ENCODE peak calls at places on chromosome 20, in four cellular contexts. C, J, Z and R are unnamed samples.

GRCh38 chr20:37989601-37990001 is 43.7 kb downstream of the TTI1 start:
- DNase-seq in C (no peak), J (peak), Z (no peak), R (no peak)

GRCh38 chr20:62201173-62202082 is 18.6 kb downstream of the MTG2 start:
- DNase-seq in C (no peak), J (no peak), Z (no peak), R (peak)

GRCh38 chr20:40617594-40617993 is 71.4 kb downstream of the MAFB start:
- DNase-seq in C (no peak), J (no peak), Z (no peak), R (no peak)

GRCh38 chr20:47701612-47702011 is 83.7 kb downstream of the SULF2 start:
- DNase-seq in C (peak), J (no peak), Z (no peak), R (no peak)

GRCh38 chr20:15882553-15882952 is 690.7 kb downstream of the KIF16B start:
- DNase-seq in C (no peak), J (no peak), Z (no peak), R (no peak)

GRCh38 chr20:19560876-19561480 is 197.1 kb upstream of the RIN2 start:
- DNase-seq in C (no peak), J (no peak), Z (no peak), R (no peak)

GRCh38 chr20:44018684-44019637 is 104.3 kb downstream of the TOX2 start:
- DNase-seq in C (peak), J (no peak), Z (no peak), R (no peak)

GRCh38 chr20:2747676-2748235 is 52.7 kb downstream of the CPXM1 start:
- DNase-seq in C (no peak), J (no peak), Z (no peak), R (no peak)

GRCh38 chr20:20604357-20604756 is 108.1 kb downstream of the RALGAPA2 start:
- DNase-seq in C (no peak), J (no peak), Z (no peak), R (no peak)

GRCh38 chr20:59958123-59958522 is at the start of gene CDH26:
- DNase-seq in C (no peak), J (no peak), Z (no peak), R (no peak)

GRCh38 chr20:50215101-50215500 is 24.5 kb downstream of the CEBPB start:
- DNase-seq in C (peak), J (no peak), Z (no peak), R (no peak)

GRCh38 chr20:32356935-32357868 is 929 bp upstream of the ASXL1 start:
- DNase-seq in C (peak), J (peak), Z (no peak), R (no peak)

GRCh38 chr20:24470782-24471582 is 1.6 kb downstream of the SYNDIG1 start:
- DNase-seq in C (no peak), J (no peak), Z (no peak), R (no peak)

GRCh38 chr20:24472426-24472825 is 3.0 kb downstream of the SYNDIG1 start:
- DNase-seq in C (no peak), J (no peak), Z (no peak), R (no peak)

GRCh38 chr20:24468401-24469115 is 871 bp upstream of the SYNDIG1 start:
- DNase-seq in C (peak), J (no peak), Z (no peak), R (no peak)

GRCh38 chr20:24470031-24470781 is 777 bp downstream of the SYNDIG1 start:
- DNase-seq in C (peak), J (no peak), Z (no peak), R (no peak)

GRCh38 chr20:24469116-24470030 is at the start of gene SYNDIG1:
- DNase-seq in C (peak), J (no peak), Z (no peak), R (no peak)
- H3K4me3 ChIP-seq in C (no peak), J (no peak), Z (no peak), R (no peak)

DNA sequence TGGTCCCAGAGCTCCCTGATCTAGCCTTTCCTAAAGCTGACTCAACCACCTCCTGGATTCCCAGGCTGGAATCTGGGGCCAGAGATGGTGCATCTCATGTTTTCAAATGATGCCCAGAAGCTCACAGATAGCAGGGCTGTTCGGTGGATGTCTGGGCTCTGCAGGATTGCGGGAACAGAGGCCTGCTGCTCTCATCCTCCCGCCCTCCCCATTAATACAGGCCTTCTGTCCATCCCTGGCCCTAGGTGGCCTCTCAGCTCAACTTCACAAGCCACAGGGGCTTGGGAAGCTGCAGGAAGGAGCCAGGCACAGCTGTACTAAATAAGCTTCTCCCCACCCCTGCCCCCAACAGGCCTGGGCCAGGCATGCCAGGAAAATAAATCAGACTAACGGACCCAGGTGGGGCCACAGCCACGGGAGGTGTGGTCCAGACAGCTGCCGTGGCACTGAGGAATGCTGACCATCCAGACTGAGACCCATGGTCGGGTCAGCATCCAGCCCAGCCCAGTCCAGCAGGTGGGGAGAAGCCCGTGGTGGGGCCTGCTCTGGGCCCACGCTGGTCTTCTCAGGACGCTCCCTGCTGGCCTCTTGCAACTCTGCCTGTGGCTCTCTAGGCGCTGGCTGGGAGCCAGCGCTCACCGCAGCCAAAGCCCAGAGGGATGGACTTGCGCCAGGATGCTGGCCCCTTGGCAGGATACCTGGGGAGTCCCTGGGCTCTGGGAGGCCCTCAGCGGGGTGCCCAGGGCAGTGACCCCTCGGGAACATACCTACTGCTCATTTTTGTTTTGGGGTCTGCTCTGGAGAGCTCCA is 8.5 kb upstream of the YTHDF1 start:
- DNase-seq in C (peak), J (no peak), Z (no peak), R (no peak)
- TF ChIP-seq CTCF in C (no peak), J (no peak), Z (peak), R (no peak)

GRCh38 chr20:58822748-58823730 is 27.7 kb downstream of the GNAS-AS1 start:
- DNase-seq in C (no peak), J (no peak), Z (no peak), R (no peak)

GRCh38 chr20:58824843-58825242 is 25.9 kb downstream of the GNAS-AS1 start:
- DNase-seq in C (no peak), J (no peak), Z (no peak), R (no peak)

GRCh38 chr20:58825450-58825849 is 25.3 kb downstream of the GNAS-AS1 start:
- DNase-seq in C (no peak), J (no peak), Z (no peak), R (no peak)

GRCh38 chr20:58819921-58820320 is 30.8 kb downstream of the GNAS-AS1 start:
- DNase-seq in C (no peak), J (no peak), Z (no peak), R (no peak)

GRCh38 chr20:58822175-58822574 is 28.5 kb downstream of the GNAS-AS1 start:
- DNase-seq in C (no peak), J (no peak), Z (no peak), R (no peak)
- H3K4me3 ChIP-seq in C (no peak), J (no peak), Z (no peak), R (no peak)

GRCh38 chr20:1667510-1668085 is 10.0 kb upstream of the SIRPG start:
- DNase-seq in C (no peak), J (no peak), Z (no peak), R (no peak)
- TF ChIP-seq CTCF in C (no peak), J (no peak), Z (no peak), R (no peak)

DNA sequence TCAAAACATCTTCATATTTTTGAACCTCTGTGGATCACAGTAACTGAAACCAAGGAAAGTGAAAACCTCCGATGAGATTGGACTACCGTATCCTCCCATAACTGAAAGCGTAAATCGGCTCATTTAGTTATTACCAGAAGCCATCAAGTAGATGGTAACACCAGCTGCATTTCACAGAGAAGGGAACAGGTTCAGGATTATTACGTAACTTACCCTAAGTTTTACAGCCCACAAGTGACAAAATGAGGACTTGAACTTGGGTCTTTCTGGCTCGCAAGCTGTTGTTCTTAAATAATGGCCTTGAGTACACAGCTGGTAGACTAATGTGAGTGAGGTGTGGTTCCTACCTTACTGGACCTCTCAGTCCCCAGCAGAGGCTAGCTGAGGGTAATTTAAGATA is 37.9 kb upstream of the CBLN4 start:
- DNase-seq in C (no peak), J (no peak), Z (no peak), R (no peak)
- H3K4me3 ChIP-seq in C (no peak), J (no peak), Z (no peak), R (no peak)

DNA sequence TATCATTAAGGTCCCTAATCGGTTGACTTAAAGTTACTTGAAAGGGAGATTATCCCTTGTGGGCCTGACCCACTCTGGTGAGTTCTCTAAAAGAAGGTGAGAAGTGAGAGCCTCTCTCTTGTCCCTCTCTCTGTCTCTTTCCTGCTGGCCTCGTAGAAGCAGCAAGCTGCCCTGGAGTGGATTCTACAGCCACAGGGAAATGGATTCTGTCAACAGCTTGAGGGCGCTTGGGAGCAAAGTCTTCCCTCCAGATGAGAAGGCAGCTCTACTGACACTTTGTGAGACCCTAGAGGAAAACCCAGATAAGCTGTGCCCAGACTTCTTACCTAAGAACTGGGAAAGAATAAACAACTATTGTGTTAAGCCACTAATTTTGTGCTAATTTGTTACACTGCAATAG is 40.0 kb downstream of the ANKRD60 start:
- DNase-seq in C (no peak), J (no peak), Z (no peak), R (no peak)
- TF ChIP-seq CTCF in C (no peak), J (no peak), Z (no peak), R (peak)

GRCh38 chr20:22924036-22924737 is 110.9 kb upstream of the SSTR4 start:
- DNase-seq in C (no peak), J (no peak), Z (no peak), R (no peak)

GRCh38 chr20:22924949-22925612 is 110.0 kb upstream of the SSTR4 start:
- DNase-seq in C (no peak), J (no peak), Z (no peak), R (no peak)

GRCh38 chr20:22927537-22927936 is 107.6 kb upstream of the SSTR4 start:
- DNase-seq in C (no peak), J (no peak), Z (no peak), R (no peak)

GRCh38 chr20:22922987-22923386 is 112.1 kb upstream of the SSTR4 start:
- DNase-seq in C (no peak), J (no peak), Z (no peak), R (no peak)

GRCh38 chr20:22925613-22925983 is 109.5 kb upstream of the SSTR4 start:
- DNase-seq in C (no peak), J (no peak), Z (no peak), R (no peak)
- H3K4me3 ChIP-seq in C (no peak), J (no peak), Z (no peak), R (no peak)

GRCh38 chr20:53190225-53190624 is 218.1 kb downstream of the TSHZ2 start:
- DNase-seq in C (no peak), J (no peak), Z (no peak), R (no peak)
- TF ChIP-seq CTCF in C (no peak), J (no peak), Z (no peak), R (no peak)

DNA sequence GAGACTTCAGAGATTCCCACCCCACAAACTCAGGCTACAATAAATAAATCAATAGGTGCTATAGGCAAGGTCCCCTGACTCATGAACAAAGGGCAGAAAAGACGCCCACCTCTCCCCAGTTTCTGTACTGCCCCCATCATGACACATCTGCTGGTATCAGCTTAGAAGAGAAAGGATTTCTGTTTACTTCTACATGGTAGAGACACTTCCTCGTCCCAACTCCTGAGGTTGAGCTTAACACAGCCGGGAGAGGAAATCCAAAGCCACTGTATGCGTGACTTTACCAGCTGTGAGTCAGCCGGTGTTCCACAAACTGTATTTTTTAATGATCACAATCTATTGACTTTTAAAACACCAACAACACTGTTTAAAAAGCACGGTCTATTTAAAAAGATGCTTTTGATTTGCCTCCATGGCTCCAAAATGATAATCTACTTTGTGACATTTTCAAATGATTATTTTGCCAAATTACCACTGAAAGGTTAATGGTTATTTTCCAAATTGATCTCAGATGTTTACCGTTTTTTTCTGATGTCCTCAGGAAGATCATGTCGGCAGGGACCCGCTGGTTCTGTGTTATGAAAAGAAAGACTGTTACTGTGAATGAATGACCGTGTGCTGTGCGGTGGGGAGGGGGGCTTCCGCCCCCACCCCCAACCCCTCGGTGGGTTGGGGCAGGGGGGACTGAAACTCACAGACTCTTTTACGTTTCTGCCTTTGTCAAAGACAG is 72.5 kb downstream of the ATP9A start:
- DNase-seq in C (peak), J (peak), Z (peak), R (no peak)
- H3K4me3 ChIP-seq in C (no peak), J (no peak), Z (peak), R (no peak)

GRCh38 chr20:35560105-35560511 is 18.2 kb downstream of the ERGIC3 start:
- DNase-seq in C (no peak), J (no peak), Z (no peak), R (no peak)

GRCh38 chr20:35562541-35563110 is 20.7 kb downstream of the ERGIC3 start:
- DNase-seq in C (no peak), J (no peak), Z (no peak), R (no peak)

GRCh38 chr20:35560541-35560940 is 18.7 kb downstream of the ERGIC3 start:
- DNase-seq in C (no peak), J (no peak), Z (no peak), R (no peak)

GRCh38 chr20:35561671-35562070 is 19.8 kb downstream of the ERGIC3 start:
- DNase-seq in C (no peak), J (no peak), Z (no peak), R (no peak)

GRCh38 chr20:35561268-35561667 is 19.4 kb downstream of the ERGIC3 start:
- DNase-seq in C (peak), J (peak), Z (peak), R (no peak)
- TF ChIP-seq CTCF in C (peak), J (peak), Z (peak), R (peak)